ENCODE peak calls at places on chromosomes 5 and 9, in seven cellular contexts. T, R, L, O, N, J and H are unnamed samples.

GRCh38 chr9:93452710-93453046 is 703 bp downstream of the FAM120AOS start:
- DNase-seq in T (no peak), O (peak; percentile 47), N (no peak), L (no peak), R (peak; percentile 28), J (peak; percentile 23), H (peak; percentile 18)

GRCh38 chr5:33806736-33807442 is 84.9 kb downstream of the ADAMTS12 start:
- DNase-seq in O (no peak), R (no peak), T (no peak), N (peak; percentile 45), J (no peak), L (peak; percentile 88), H (no peak)

GRCh38 chr9:134734270-134734669 is 92.7 kb downstream of the COL5A1 start:
- DNase-seq in T (no peak), L (peak; percentile 84), O (no peak), N (no peak), R (peak; percentile 82), J (no peak), H (no peak)

GRCh38 chr9:12843735-12844134 is 68.9 kb downstream of the LURAP1L start:
- DNase-seq in T (no peak), J (no peak), L (peak; percentile 30), R (no peak), N (no peak), O (no peak), H (no peak)

GRCh38 chr9:116904165-116904564 is 217.1 kb downstream of the TRIM32 start:
- DNase-seq in J (peak; percentile 19), O (no peak), L (no peak), R (no peak), T (no peak), N (no peak), H (no peak)

GRCh38 chr9:98071737-98072136 is 15.2 kb downstream of the NANS start:
- DNase-seq in L (no peak), J (no peak), O (no peak), R (no peak), T (no peak), N (no peak), H (no peak)

GRCh38 chr9:112174965-112175795 is at the start of gene SUSD1:
- DNase-seq in N (no peak), O (no peak), L (no peak), T (peak; percentile 74), R (peak; percentile 88), J (peak; percentile 66), H (peak; percentile 61)

GRCh38 chr9:126503333-126504085 is 110.2 kb upstream of the LMX1B start:
- DNase-seq in T (no peak), J (peak; percentile 32), N (no peak), R (no peak), L (no peak), O (no peak), H (no peak)

GRCh38 chr9:93536167-93536566 is 40.2 kb upstream of the PHF2 start:
- DNase-seq in J (peak; percentile 63), T (no peak), O (no peak), L (no peak), R (no peak), N (no peak), H (no peak)

GRCh38 chr5:132381614-132382013 is 12.1 kb downstream of the SLC22A5 start:
- DNase-seq in L (no peak), J (no peak), T (no peak), N (no peak), O (no peak), R (no peak), H (no peak)

GRCh38 chr9:94672811-94673487 is 33.6 kb upstream of the FBP1 start:
- DNase-seq in O (no peak), R (no peak), T (no peak), L (peak; percentile 80), N (peak; percentile 74), J (no peak), H (no peak)

GRCh38 chr5:65198777-65199120 is 283.0 kb downstream of the ADAMTS6 start:
- DNase-seq in T (no peak), O (no peak), J (no peak), R (no peak), L (peak; percentile 96), N (peak; percentile 99), H (no peak)

GRCh38 chr9:5557606-5558587 is 47.6 kb downstream of the PDCD1LG2 start:
- DNase-seq in N (no peak), L (no peak), J (no peak), O (peak; percentile 46), R (no peak), T (no peak), H (no peak)

GRCh38 chr9:126162611-126163381 is 163.8 kb upstream of the MVB12B start:
- DNase-seq in O (no peak), R (no peak), L (no peak), N (no peak), T (no peak), J (no peak), H (no peak)

GRCh38 chr9:133851693-133852092 is 113.5 kb upstream of the SARDH start:
- DNase-seq in T (no peak), N (no peak), J (no peak), R (no peak), O (no peak), L (no peak), H (no peak)

GRCh38 chr5:39394946-39395345 is 29.8 kb downstream of the DAB2 start:
- DNase-seq in N (no peak), R (no peak), T (no peak), J (no peak), L (peak; percentile 90), O (no peak), H (no peak)

GRCh38 chr5:147485046-147485445 is 24.8 kb downstream of the DPYSL3 start:
- DNase-seq in J (no peak), N (no peak), T (no peak), O (no peak), L (peak; percentile 95), R (no peak), H (no peak)